ENCODE peak calls at places on chromosomes 13 and 19, in seven cellular contexts. E is HL-60; B is left ventricle myocardium inferior; W is GM23248; R is iris pigment epithelial cell; X is stimulated activated CD4-positive, alpha-beta T cell treated with anti-CD3 and anti-CD28 coated beads, TNF-alpha, amount 100 ng/mL, for 4 hours; J is H54. G is an unnamed sample.

GRCh38 chr13:38602261-38602660 is 84.6 kb upstream of the FREM2 start:
- DNase-seq in E (no peak), B (no peak), W (no peak), R (peak; percentile 48), X (no peak), J (no peak), G (peak; percentile 3)

GRCh38 chr13:54989418-54989817 is 1960.8 kb downstream of the OLFM4 start:
- DNase-seq in E (no peak), B (no peak), W (no peak), R (no peak), X (no peak), J (no peak), G (no peak)

GRCh38 chr19:17234911-17235617 is 9.0 kb downstream of the OCEL1 start:
- DNase-seq in E (no peak), B (peak; percentile 47), W (peak; percentile 73), R (peak; percentile 55), X (peak; percentile 38), J (peak; percentile 65), G (peak; percentile 71)

GRCh38 chr19:29487432-29487831 is 38.4 kb upstream of the VSTM2B start:
- DNase-seq in E (no peak), B (no peak), W (no peak), R (no peak), X (no peak), J (no peak), G (no peak)

GRCh38 chr13:102571075-102571474 is 25.7 kb upstream of the TPP2 start:
- DNase-seq in E (no peak), B (no peak), W (peak; percentile 15), R (no peak), X (no peak), J (no peak), G (peak; percentile 22)

GRCh38 chr19:18433735-18434398 is 4.1 kb downstream of the ISYNA1 start:
- DNase-seq in E (no peak), B (no peak), W (no peak), R (no peak), X (no peak), J (no peak), G (no peak)

GRCh38 chr19:53007200-53008054 is 6.3 kb upstream of the ERVV-1 start:
- DNase-seq in E (no peak), B (no peak), W (no peak), R (no peak), X (no peak), J (no peak), G (no peak)

GRCh38 chr19:40780582-40780981 is 2.5 kb downstream of the RAB4B start:
- DNase-seq in E (no peak), B (no peak), W (no peak), R (no peak), X (no peak), J (no peak), G (no peak)

GRCh38 chr19:16366433-16367268 is 42.0 kb downstream of the KLF2 start:
- DNase-seq in E (peak; percentile 71), B (no peak), W (no peak), R (no peak), X (peak; percentile 43), J (no peak), G (no peak)

GRCh38 chr19:33904681-33905080 is 108.0 kb downstream of the KCTD15 start:
- DNase-seq in E (no peak), B (no peak), W (peak; percentile 22), R (peak; percentile 71), X (no peak), J (no peak), G (peak; percentile 8)

GRCh38 chr13:93522486-93522885 is 295.9 kb downstream of the GPC6 start:
- DNase-seq in E (no peak), B (no peak), W (peak; percentile 68), R (peak; percentile 22), X (no peak), J (no peak), G (no peak)

GRCh38 chr13:75760182-75760981 is 124.3 kb downstream of the LMO7 start:
- DNase-seq in E (no peak), B (no peak), W (peak; percentile 32), R (peak; percentile 42), X (no peak), J (no peak), G (no peak)

GRCh38 chr19:35380450-35381124 is 9.7 kb downstream of the GPR42 start:
- DNase-seq in E (no peak), B (no peak), W (no peak), R (no peak), X (no peak), J (no peak), G (no peak)

GRCh38 chr13:36124236-36124822 is 6.9 kb downstream of the DCLK1 start:
- DNase-seq in E (no peak), B (no peak), W (peak; percentile 66), R (peak; percentile 32), X (no peak), J (no peak), G (no peak)

GRCh38 chr13:110912651-110913051 is 2.2 kb downstream of the ANKRD10 start:
- DNase-seq in E (peak; percentile 11), B (no peak), W (peak; percentile 78), R (peak; percentile 92), X (no peak), J (no peak), G (peak; percentile 74)

GRCh38 chr19:39802958-39803357 is 24.3 kb downstream of the LEUTX start:
- DNase-seq in E (no peak), B (no peak), W (no peak), R (no peak), X (no peak), J (no peak), G (no peak)

GRCh38 chr19:295687-296370 is 4.6 kb upstream of the PLPP2 start:
- DNase-seq in E (no peak), B (no peak), W (no peak), R (no peak), X (no peak), J (no peak), G (no peak)

GRCh38 chr13:30145709-30146367 is 161.5 kb downstream of the KATNAL1 start:
- DNase-seq in E (no peak), B (no peak), W (no peak), R (no peak), X (no peak), J (no peak), G (no peak)

GRCh38 chr19:7366701-7367420 is 18.1 kb downstream of the ARHGEF18 start:
- DNase-seq in E (no peak), B (no peak), W (peak; percentile 12), R (peak; percentile 46), X (no peak), J (no peak), G (peak; percentile 73)

GRCh38 chr19:29271341-29271740 is 58.4 kb upstream of the UQCRFS1 start:
- DNase-seq in E (no peak), B (no peak), W (no peak), R (no peak), X (no peak), J (no peak), G (no peak)

GRCh38 chr19:6421075-6422014 is 3.3 kb downstream of the KHSRP start:
- DNase-seq in E (no peak), B (no peak), W (no peak), R (no peak), X (no peak), J (no peak), G (no peak)

GRCh38 chr13:49307365-49307764 is 59.6 kb downstream of the CDADC1 start:
- DNase-seq in E (no peak), B (no peak), W (peak; percentile 10), R (no peak), X (no peak), J (no peak), G (no peak)

GRCh38 chr13:103531278-103531677 is 465.1 kb upstream of the SLC10A2 start:
- DNase-seq in E (no peak), B (no peak), W (no peak), R (peak; percentile 1), X (no peak), J (no peak), G (no peak)

GRCh38 chr19:30931307-30931706 is 417.9 kb downstream of the TSHZ3 start:
- DNase-seq in E (no peak), B (no peak), W (no peak), R (no peak), X (no peak), J (no peak), G (no peak)

GRCh38 chr19:55444720-55445045 is 1.6 kb upstream of the SHISA7 start:
- DNase-seq in E (no peak), B (no peak), W (no peak), R (no peak), X (no peak), J (no peak), G (no peak)

GRCh38 chr19:45097776-45098520 is 5.0 kb downstream of the PPP1R37 start:
- DNase-seq in E (peak; percentile 45), B (peak; percentile 29), W (peak; percentile 97), R (peak; percentile 98), X (no peak), J (peak; percentile 87), G (peak; percentile 96)

GRCh38 chr13:44648392-44649117 is 72.4 kb upstream of the TSC22D1 start:
- DNase-seq in E (no peak), B (no peak), W (peak; percentile 40), R (peak; percentile 53), X (no peak), J (no peak), G (peak; percentile 29)

GRCh38 chr13:29582171-29582570 is 13.3 kb downstream of the SLC7A1 start:
- DNase-seq in E (no peak), B (peak; percentile 58), W (peak; percentile 38), R (no peak), X (no peak), J (no peak), G (no peak)

GRCh38 chr13:96947343-96947910 is 46.8 kb downstream of the OXGR1 start:
- DNase-seq in E (no peak), B (no peak), W (no peak), R (no peak), X (no peak), J (no peak), G (no peak)

GRCh38 chr13:24071423-24072075 is 89.0 kb upstream of the SPATA13 start:
- DNase-seq in E (no peak), B (no peak), W (peak; percentile 92), R (peak; percentile 8), X (no peak), J (no peak), G (peak; percentile 64)

GRCh38 chr13:62525652-62526051 is 1110.0 kb upstream of the PCDH20 start:
- DNase-seq in E (no peak), B (no peak), W (no peak), R (no peak), X (no peak), J (no peak), G (no peak)

GRCh38 chr19:18156841-18157464 is 4.0 kb downstream of the PIK3R2 start:
- DNase-seq in E (no peak), B (peak; percentile 86), W (peak; percentile 61), R (peak; percentile 92), X (no peak), J (peak; percentile 96), G (peak; percentile 47)

GRCh38 chr13:65856464-65856863 is 1373.7 kb downstream of the PCDH9 start:
- DNase-seq in E (no peak), B (no peak), W (peak; percentile 0), R (peak; percentile 81), X (no peak), J (no peak), G (peak; percentile 58)

GRCh38 chr19:9917322-9917721 is 19.0 kb downstream of the OLFM2 start:
- DNase-seq in E (peak; percentile 12), B (no peak), W (peak; percentile 82), R (peak; percentile 61), X (no peak), J (peak; percentile 93), G (peak; percentile 73)

GRCh38 chr19:5067666-5068065 is 98.8 kb downstream of the KDM4B start:
- DNase-seq in E (no peak), B (no peak), W (no peak), R (no peak), X (no peak), J (no peak), G (no peak)

G was measured in ELR.